ENCODE peak calls at places on chromosome 20, in six cellular contexts. H is GM23248, F is fibroblast of lung, T is SK-N-SH, Q is HepG2, L is mesendoderm. C is an unnamed sample.

GRCh38 chr20:826695-827323 is 6.7 kb upstream of the FAM110A start:
- DNase-seq in Q (no peak), T (no peak), H (no peak), F (no peak), L (no peak), C (peak)

GRCh38 chr20:61372151-61373054 is 120.3 kb downstream of the CDH4 start:
- DNase-seq in L (no peak), H (no peak), Q (no peak), T (no peak), F (no peak), C (no peak)

GRCh38 chr20:11274137-11274536 is 600.3 kb upstream of the JAG1 start:
- DNase-seq in Q (peak), T (peak), L (peak), F (peak), H (peak), C (peak)

GRCh38 chr20:38173237-38174156 is 8.4 kb upstream of the TGM2 start:
- DNase-seq in F (peak), H (peak), T (no peak), L (no peak), Q (peak), C (no peak)

GRCh38 chr20:58649288-58650180 is 1.5 kb upstream of the STX16 start:
- DNase-seq in H (no peak), Q (no peak), L (no peak), F (no peak), T (no peak), C (peak)

GRCh38 chr20:59788196-59788735 is 145.2 kb downstream of the SYCP2 start:
- DNase-seq in T (no peak), Q (no peak), H (no peak), F (no peak), L (no peak), C (no peak)

GRCh38 chr20:21202284-21202683 is 76.4 kb downstream of the KIZ start:
- DNase-seq in L (no peak), H (peak), F (peak), T (no peak), Q (peak), C (no peak)

GRCh38 chr20:41124451-41125094 is 12.8 kb upstream of the PLCG1 start:
- DNase-seq in L (no peak), T (no peak), F (no peak), Q (no peak), H (no peak), C (peak)

GRCh38 chr20:42361402-42361801 is 743.2 kb upstream of the CHD6 start:
- DNase-seq in Q (no peak), H (no peak), T (peak), L (no peak), F (no peak), C (no peak)

GRCh38 chr20:23150304-23151007 is 64.3 kb upstream of the CD93 start:
- DNase-seq in L (no peak), Q (no peak), H (no peak), F (no peak), T (no peak), C (peak)

GRCh38 chr20:41553142-41553879 is 64.9 kb downstream of the CHD6 start:
- DNase-seq in Q (no peak), H (no peak), T (no peak), F (no peak), L (no peak), C (no peak)

GRCh38 chr20:19552144-19552895 is 205.7 kb upstream of the RIN2 start:
- DNase-seq in F (peak), H (no peak), T (no peak), Q (peak), L (peak), C (no peak)

GRCh38 chr20:35327074-35327976 is 35.1 kb upstream of the FAM83C start:
- DNase-seq in L (no peak), F (no peak), H (no peak), T (no peak), Q (peak), C (peak)

GRCh38 chr20:9510926-9511325 is 3.5 kb upstream of the LAMP5 start:
- DNase-seq in L (no peak), Q (no peak), F (no peak), H (no peak), T (no peak), C (no peak)

GRCh38 chr20:62404761-62405107 is 2.4 kb downstream of the CABLES2 start:
- DNase-seq in Q (no peak), T (no peak), L (no peak), H (no peak), F (no peak), C (no peak)

GRCh38 chr20:62402456-62402855 is 4.6 kb downstream of the CABLES2 start:
- DNase-seq in F (no peak), L (no peak), T (no peak), H (no peak), Q (no peak), C (no peak)

GRCh38 chr20:62401331-62401779 is 5.7 kb downstream of the CABLES2 start:
- DNase-seq in H (no peak), Q (no peak), L (peak), F (no peak), T (no peak), C (no peak)

GRCh38 chr20:62404112-62404665 is 2.9 kb downstream of the CABLES2 start:
- DNase-seq in L (no peak), Q (no peak), T (no peak), F (no peak), H (no peak), C (no peak)

GRCh38 chr20:62403331-62403730 is 3.8 kb downstream of the CABLES2 start:
- DNase-seq in F (no peak), T (no peak), Q (no peak), L (no peak), H (no peak), C (no peak)
- H3K9ac ChIP-seq in F (no peak), T (no peak), Q (no peak), L (no peak), H (no peak), C (no peak)

DNA sequence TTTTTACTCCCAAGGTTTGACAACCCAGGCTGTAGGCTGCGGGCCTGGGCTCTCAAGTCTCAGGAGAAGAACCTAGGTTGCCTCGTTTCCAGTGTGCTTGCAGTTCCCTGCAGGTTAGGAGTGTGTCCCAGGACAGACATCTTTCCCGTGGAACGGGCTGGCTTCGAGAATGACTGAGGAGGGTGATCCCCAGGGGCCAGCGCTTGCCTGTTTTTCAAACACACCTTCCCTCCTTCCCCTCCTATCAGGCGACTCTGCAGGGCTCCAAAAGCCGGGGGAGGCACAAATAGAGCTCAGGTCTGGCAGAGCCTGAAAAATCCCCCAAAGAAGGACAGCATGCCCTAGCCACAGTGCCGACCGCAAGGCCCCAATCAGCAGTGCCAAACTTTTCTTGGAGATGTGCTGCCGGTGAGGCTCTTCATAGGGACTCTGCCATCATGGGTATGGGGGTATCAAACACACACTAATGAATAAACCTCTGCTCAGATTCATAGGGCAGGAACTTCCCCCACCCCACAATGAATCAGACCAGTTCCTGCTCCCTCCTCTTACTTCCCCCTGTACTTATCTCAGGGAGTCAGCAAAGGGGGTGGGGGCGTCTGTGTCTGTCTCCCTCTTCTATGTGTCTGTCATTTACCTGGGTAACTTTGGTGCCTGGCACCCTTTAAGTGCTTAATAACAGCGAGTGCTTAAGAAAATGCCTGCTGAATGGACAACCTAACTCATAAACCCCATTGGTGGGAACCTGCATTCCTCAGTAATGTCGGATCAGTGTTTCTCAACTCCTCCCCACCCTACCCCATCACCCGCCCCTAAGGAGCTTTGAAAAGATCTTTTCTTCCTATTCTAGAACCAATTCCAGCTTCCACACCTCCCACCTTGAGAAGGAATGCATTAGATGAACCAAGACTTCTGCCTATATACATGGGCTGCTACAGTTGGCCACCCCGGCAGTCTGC is 1.6 kb downstream of the KCNG1 start:
- DNase-seq in L (peak), H (no peak), Q (no peak), F (peak), T (no peak), C (no peak)
- H3K9ac ChIP-seq in L (peak), H (no peak), Q (no peak), F (no peak), T (no peak), C (no peak)

GRCh38 chr20:57066126-57066900 is 200.1 kb downstream of the BMP7 start:
- DNase-seq in T (no peak), L (no peak), F (peak), H (peak), Q (no peak), C (no peak)
- H3K9ac ChIP-seq in T (no peak), L (no peak), F (no peak), H (no peak), Q (no peak), C (no peak)

GRCh38 chr20:36796117-36796516 is 22.6 kb upstream of the DSN1 start:
- DNase-seq in T (no peak), H (no peak), L (no peak), Q (no peak), F (no peak), C (no peak)

GRCh38 chr20:36792422-36792821 is 18.9 kb upstream of the DSN1 start:
- DNase-seq in F (peak), Q (peak), H (peak), T (peak), L (peak), C (no peak)

GRCh38 chr20:36795691-36796090 is 22.1 kb upstream of the DSN1 start:
- DNase-seq in T (no peak), F (no peak), Q (no peak), L (peak), H (no peak), C (no peak)

GRCh38 chr20:36793294-36794115 is 19.9 kb upstream of the DSN1 start:
- DNase-seq in F (no peak), Q (no peak), L (no peak), T (no peak), H (no peak), C (no peak)

DNA sequence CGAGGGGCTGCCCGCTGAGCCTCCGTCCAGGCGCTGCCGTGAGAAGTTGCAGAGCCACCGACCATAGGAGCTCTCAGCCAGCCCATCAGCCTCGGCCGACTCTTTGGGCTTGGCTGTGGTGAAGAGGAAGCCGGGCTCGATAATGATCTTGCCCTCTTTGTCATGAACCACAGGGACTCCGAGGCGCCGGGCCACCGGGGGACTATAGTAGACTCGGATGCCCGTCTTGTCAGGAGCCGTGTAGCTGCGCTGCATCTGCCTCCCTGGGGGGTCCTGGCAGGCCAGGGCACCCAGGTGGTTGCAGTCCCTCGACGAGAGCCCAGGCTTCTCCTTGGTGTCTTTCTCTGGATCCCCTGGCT is 20.5 kb upstream of the DSN1 start:
- DNase-seq in Q (no peak), L (no peak), H (no peak), F (no peak), T (no peak), C (no peak)
- H3K9ac ChIP-seq in Q (no peak), L (no peak), H (no peak), F (no peak), T (no peak), C (no peak)

GRCh38 chr20:48716086-48716485 is 111.7 kb downstream of the PREX1 start:
- DNase-seq in L (no peak), Q (no peak), F (no peak), T (no peak), H (no peak), C (no peak)

GRCh38 chr20:48714764-48715163 is 113.0 kb downstream of the PREX1 start:
- DNase-seq in L (no peak), H (no peak), F (no peak), Q (no peak), T (no peak), C (no peak)

GRCh38 chr20:48717959-48718223 is 109.9 kb downstream of the PREX1 start:
- DNase-seq in H (no peak), L (no peak), F (no peak), Q (no peak), T (no peak), C (no peak)

GRCh38 chr20:48717095-48717958 is 110.5 kb downstream of the PREX1 start:
- DNase-seq in H (no peak), Q (no peak), F (no peak), L (no peak), T (no peak), C (no peak)

DNA sequence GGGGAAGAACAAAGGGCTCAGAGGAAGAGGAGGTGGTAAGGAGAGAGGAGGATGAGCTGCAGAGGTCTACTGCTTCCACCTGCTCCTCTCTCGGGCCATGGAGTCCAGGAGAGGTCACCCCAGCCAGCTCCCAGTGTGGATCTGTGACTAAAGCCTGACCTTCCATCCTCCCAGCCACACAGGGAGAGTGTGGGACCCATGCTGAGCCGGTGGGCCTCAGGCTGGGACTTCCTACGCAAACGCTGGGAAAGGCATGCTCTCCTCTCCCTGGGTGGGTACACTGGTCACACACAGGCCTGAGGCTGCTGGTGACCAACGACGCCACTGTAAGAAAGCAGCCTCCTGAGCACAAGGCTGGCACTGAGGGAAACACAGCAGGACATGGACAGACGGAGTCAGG is 111.3 kb downstream of the PREX1 start:
- DNase-seq in H (no peak), L (no peak), T (no peak), Q (no peak), F (no peak), C (no peak)
- H3K9ac ChIP-seq in H (no peak), L (no peak), T (no peak), Q (no peak), F (no peak), C (no peak)

GRCh38 chr20:46981184-46981583 is 86.5 kb downstream of the EYA2 start:
- DNase-seq in F (no peak), H (no peak), L (no peak), Q (no peak), T (no peak), C (no peak)

GRCh38 chr20:46977204-46977603 is 82.6 kb downstream of the EYA2 start:
- DNase-seq in T (no peak), H (no peak), Q (no peak), F (no peak), L (no peak), C (no peak)

GRCh38 chr20:46977909-46978588 is 83.4 kb downstream of the EYA2 start:
- DNase-seq in F (no peak), Q (no peak), L (no peak), T (no peak), H (no peak), C (no peak)

GRCh38 chr20:46978871-46979536 is 84.4 kb downstream of the EYA2 start:
- DNase-seq in T (no peak), H (no peak), F (no peak), Q (no peak), L (no peak), C (no peak)

DNA sequence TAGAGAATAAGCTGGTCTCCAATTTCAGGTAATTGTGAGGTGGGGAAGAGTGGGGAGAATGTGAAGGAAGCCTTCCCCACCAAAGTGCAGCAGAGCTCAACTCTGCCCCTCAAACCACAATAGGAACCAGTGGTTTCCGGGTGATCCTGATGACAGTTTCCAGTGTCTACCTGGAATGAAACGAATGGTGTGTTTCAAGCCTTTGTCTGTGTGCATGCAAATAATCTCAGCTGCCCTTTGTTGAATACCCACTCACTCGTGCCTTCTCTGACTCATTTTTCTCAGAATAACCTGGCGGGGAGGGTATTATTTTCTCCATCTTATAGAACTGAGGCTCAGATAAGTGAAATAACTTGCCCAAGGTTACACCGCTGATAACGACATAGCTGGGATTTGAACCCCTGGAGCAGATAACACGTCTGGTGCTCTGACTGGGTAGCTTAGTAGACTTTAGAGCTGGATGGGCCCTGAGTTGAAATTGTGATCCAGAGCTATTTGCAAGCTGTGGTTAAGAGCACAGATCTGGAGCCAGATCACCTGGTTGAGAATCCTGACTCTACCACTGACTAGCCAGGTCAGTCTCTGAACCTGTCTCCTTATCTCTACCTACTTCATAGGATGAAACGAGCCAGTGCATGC is 85.1 kb downstream of the EYA2 start:
- DNase-seq in F (no peak), Q (no peak), T (no peak), L (no peak), H (no peak), C (no peak)
- H3K9ac ChIP-seq in F (no peak), Q (no peak), T (no peak), L (no peak), H (no peak), C (no peak)